ENCODE peak calls at places on chromosomes 13 and 19, in four cellular contexts. One of them, this sample, is unnamed.
A peak's percentile ranks its signal among the peaks of the same experiment; 100 is the strongest.

GRCh38 chr13:41137951-41138350 is 5.3 kb upstream of the KBTBD6 start:
- DNase-seq in tibial nerve: no peak
- DNase-seq in left lung: no peak
- DNase-seq in endothelial cell of umbilical vein: no peak
- DNase-seq in this sample: no peak

GRCh38 chr13:109844396-109844795 is 58.0 kb upstream of the IRS2 start:
- DNase-seq in tibial nerve: no peak
- DNase-seq in left lung: peak; percentile 40
- DNase-seq in endothelial cell of umbilical vein: no peak
- DNase-seq in this sample: no peak

GRCh38 chr13:50712469-50712868 is 131.0 kb downstream of the DLEU7 start:
- DNase-seq in tibial nerve: no peak
- DNase-seq in left lung: no peak
- DNase-seq in endothelial cell of umbilical vein: no peak
- DNase-seq in this sample: no peak

GRCh38 chr19:49860716-49861100 is 6.7 kb downstream of the PNKP start:
- DNase-seq in tibial nerve: peak; percentile 13
- DNase-seq in left lung: no peak
- DNase-seq in endothelial cell of umbilical vein: no peak
- DNase-seq in this sample: no peak

GRCh38 chr13:40653558-40654318 is 12.7 kb downstream of the FOXO1 start:
- DNase-seq in tibial nerve: no peak
- DNase-seq in left lung: no peak
- DNase-seq in endothelial cell of umbilical vein: peak; percentile 27
- DNase-seq in this sample: no peak

GRCh38 chr19:50794778-50795664 is 4.8 kb downstream of the ACP4 start:
- DNase-seq in tibial nerve: no peak
- DNase-seq in left lung: no peak
- DNase-seq in endothelial cell of umbilical vein: no peak
- DNase-seq in this sample: peak; percentile 41

GRCh38 chr19:32824906-32825608 is 44.5 kb downstream of the SLC7A9 start:
- DNase-seq in tibial nerve: no peak
- DNase-seq in left lung: no peak
- DNase-seq in endothelial cell of umbilical vein: peak; percentile 8
- DNase-seq in this sample: no peak

GRCh38 chr13:30983431-30983830 is 51.0 kb downstream of the TEX26 start:
- DNase-seq in tibial nerve: no peak
- DNase-seq in left lung: no peak
- DNase-seq in endothelial cell of umbilical vein: no peak
- DNase-seq in this sample: no peak

GRCh38 chr13:108342369-108343289 is 73.1 kb downstream of the TNFSF13B start:
- DNase-seq in tibial nerve: no peak
- DNase-seq in left lung: no peak
- DNase-seq in endothelial cell of umbilical vein: peak; percentile 6
- DNase-seq in this sample: peak; percentile 14

GRCh38 chr13:73224708-73225107 is 165.9 kb downstream of the KLF5 start:
- DNase-seq in tibial nerve: no peak
- DNase-seq in left lung: no peak
- DNase-seq in endothelial cell of umbilical vein: no peak
- DNase-seq in this sample: peak; percentile 60

GRCh38 chr13:80274643-80275042 is 66.3 kb downstream of the SPRY2 start:
- DNase-seq in tibial nerve: no peak
- DNase-seq in left lung: no peak
- DNase-seq in endothelial cell of umbilical vein: peak; percentile 31
- DNase-seq in this sample: no peak

GRCh38 chr13:80278706-80279105 is 62.2 kb downstream of the SPRY2 start:
- DNase-seq in tibial nerve: no peak
- DNase-seq in left lung: no peak
- DNase-seq in endothelial cell of umbilical vein: no peak
- DNase-seq in this sample: no peak

GRCh38 chr13:80273717-80274116 is 67.2 kb downstream of the SPRY2 start:
- DNase-seq in tibial nerve: no peak
- DNase-seq in left lung: no peak
- DNase-seq in endothelial cell of umbilical vein: no peak
- DNase-seq in this sample: no peak

DNA sequence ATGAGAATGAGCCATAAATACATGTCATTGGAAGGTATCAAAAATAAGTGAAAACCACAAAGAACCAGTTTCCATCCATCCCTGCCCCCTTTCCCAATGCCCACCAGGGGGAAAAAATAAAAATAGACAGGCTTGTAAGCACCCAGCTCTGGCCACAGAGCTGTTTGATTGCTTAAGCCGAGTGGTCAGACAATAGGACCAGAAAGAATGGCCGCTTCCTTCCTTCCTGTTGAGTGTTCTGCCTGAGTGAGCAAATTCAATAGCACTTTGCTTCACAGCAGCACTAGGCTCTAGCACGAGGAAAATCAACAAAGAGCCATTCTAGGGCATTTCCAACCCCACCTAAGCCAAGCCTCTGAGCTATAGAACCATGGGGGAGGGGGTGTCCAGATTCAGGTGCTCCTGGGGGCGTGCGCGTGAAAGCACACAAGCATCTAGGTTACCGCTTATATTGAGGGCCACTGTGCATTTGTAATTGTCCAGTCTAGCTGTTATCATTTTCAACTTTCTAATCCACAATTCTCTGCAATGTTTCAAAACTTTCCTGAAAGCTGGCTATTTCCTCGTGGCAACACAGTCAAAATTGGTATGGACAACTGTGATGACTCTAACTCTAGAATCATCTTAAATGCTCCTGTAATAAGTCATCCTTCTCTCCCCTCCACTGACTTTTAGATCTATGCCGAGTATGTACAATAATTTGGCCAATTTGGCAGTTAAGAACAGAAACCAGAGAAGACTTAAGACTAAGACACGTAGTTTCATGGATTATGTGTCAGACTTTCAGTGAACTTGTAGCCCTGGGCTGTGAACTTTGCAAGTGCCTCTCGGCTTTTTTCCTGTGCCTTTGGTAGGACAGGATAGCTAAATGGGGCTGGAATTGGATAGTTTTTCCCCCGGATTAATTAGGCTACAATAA is 64.3 kb downstream of the SPRY2 start:
- DNase-seq in tibial nerve: no peak
- DNase-seq in left lung: no peak
- DNase-seq in endothelial cell of umbilical vein: peak; percentile 79
- DNase-seq in this sample: no peak
- H3K4me3 ChIP-seq in tibial nerve: no peak overlapping the region
- H3K4me3 ChIP-seq in left lung: no peak overlapping the region
- H3K4me3 ChIP-seq in endothelial cell of umbilical vein: no peak overlapping the region
- H3K4me3 ChIP-seq in this sample: no peak overlapping the region

GRCh38 chr19:55175117-55175867 is 4.8 kb downstream of the SYT5 start:
- DNase-seq in tibial nerve: no peak
- DNase-seq in left lung: no peak
- DNase-seq in endothelial cell of umbilical vein: no peak
- DNase-seq in this sample: no peak
- H3K4me3 ChIP-seq in tibial nerve: no peak overlapping the region
- H3K4me3 ChIP-seq in left lung: no peak overlapping the region
- H3K4me3 ChIP-seq in endothelial cell of umbilical vein: no peak overlapping the region
- H3K4me3 ChIP-seq in this sample: no peak overlapping the region

GRCh38 chr13:66995366-66995663 is 234.8 kb downstream of the PCDH9 start:
- DNase-seq in tibial nerve: no peak
- DNase-seq in left lung: no peak
- DNase-seq in endothelial cell of umbilical vein: no peak
- DNase-seq in this sample: peak; percentile 28

GRCh38 chr13:66994097-66994496 is 236.0 kb downstream of the PCDH9 start:
- DNase-seq in tibial nerve: peak; percentile 28
- DNase-seq in left lung: peak; percentile 60
- DNase-seq in endothelial cell of umbilical vein: peak; percentile 81
- DNase-seq in this sample: no peak

GRCh38 chr13:66992683-66993082 is 237.5 kb downstream of the PCDH9 start:
- DNase-seq in tibial nerve: no peak
- DNase-seq in left lung: no peak
- DNase-seq in endothelial cell of umbilical vein: no peak
- DNase-seq in this sample: no peak

GRCh38 chr13:66996503-66996902 is 233.6 kb downstream of the PCDH9 start:
- DNase-seq in tibial nerve: no peak
- DNase-seq in left lung: no peak
- DNase-seq in endothelial cell of umbilical vein: no peak
- DNase-seq in this sample: no peak

GRCh38 chr13:66994498-66995365 is 235.4 kb downstream of the PCDH9 start:
- DNase-seq in tibial nerve: no peak
- DNase-seq in left lung: no peak
- DNase-seq in endothelial cell of umbilical vein: no peak
- DNase-seq in this sample: no peak
- H3K4me3 ChIP-seq in tibial nerve: peak overlapping the region; percentile 13
- H3K4me3 ChIP-seq in left lung: no peak overlapping the region
- H3K4me3 ChIP-seq in endothelial cell of umbilical vein: no peak overlapping the region
- H3K4me3 ChIP-seq in this sample: no peak overlapping the region

GRCh38 chr13:67137044-67137735 is 92.9 kb downstream of the PCDH9 start:
- DNase-seq in tibial nerve: no peak
- DNase-seq in left lung: no peak
- DNase-seq in endothelial cell of umbilical vein: no peak
- DNase-seq in this sample: no peak

GRCh38 chr13:67133476-67133875 is 96.7 kb downstream of the PCDH9 start:
- DNase-seq in tibial nerve: no peak
- DNase-seq in left lung: no peak
- DNase-seq in endothelial cell of umbilical vein: no peak
- DNase-seq in this sample: no peak

GRCh38 chr13:67134322-67135129 is 95.6 kb downstream of the PCDH9 start:
- DNase-seq in tibial nerve: no peak
- DNase-seq in left lung: no peak
- DNase-seq in endothelial cell of umbilical vein: peak; percentile 59
- DNase-seq in this sample: no peak

GRCh38 chr13:67136157-67136556 is 94.0 kb downstream of the PCDH9 start:
- DNase-seq in tibial nerve: no peak
- DNase-seq in left lung: no peak
- DNase-seq in endothelial cell of umbilical vein: no peak
- DNase-seq in this sample: no peak

GRCh38 chr13:67135356-67135755 is 94.8 kb downstream of the PCDH9 start:
- DNase-seq in tibial nerve: no peak
- DNase-seq in left lung: no peak
- DNase-seq in endothelial cell of umbilical vein: no peak
- DNase-seq in this sample: no peak
- H3K4me3 ChIP-seq in tibial nerve: no peak overlapping the region
- H3K4me3 ChIP-seq in left lung: no peak overlapping the region
- H3K4me3 ChIP-seq in endothelial cell of umbilical vein: no peak overlapping the region
- H3K4me3 ChIP-seq in this sample: no peak overlapping the region

GRCh38 chr19:3296034-3296433 is 70.3 kb upstream of the NFIC start:
- DNase-seq in tibial nerve: no peak
- DNase-seq in left lung: no peak
- DNase-seq in endothelial cell of umbilical vein: no peak
- DNase-seq in this sample: no peak

GRCh38 chr19:3296446-3296845 is 69.9 kb upstream of the NFIC start:
- DNase-seq in tibial nerve: no peak
- DNase-seq in left lung: no peak
- DNase-seq in endothelial cell of umbilical vein: no peak
- DNase-seq in this sample: no peak

GRCh38 chr19:3295581-3295980 is 70.8 kb upstream of the NFIC start:
- DNase-seq in tibial nerve: no peak
- DNase-seq in left lung: no peak
- DNase-seq in endothelial cell of umbilical vein: no peak
- DNase-seq in this sample: no peak

GRCh38 chr19:3302755-3303154 is 63.6 kb upstream of the NFIC start:
- DNase-seq in tibial nerve: no peak
- DNase-seq in left lung: no peak
- DNase-seq in endothelial cell of umbilical vein: no peak
- DNase-seq in this sample: no peak

DNA sequence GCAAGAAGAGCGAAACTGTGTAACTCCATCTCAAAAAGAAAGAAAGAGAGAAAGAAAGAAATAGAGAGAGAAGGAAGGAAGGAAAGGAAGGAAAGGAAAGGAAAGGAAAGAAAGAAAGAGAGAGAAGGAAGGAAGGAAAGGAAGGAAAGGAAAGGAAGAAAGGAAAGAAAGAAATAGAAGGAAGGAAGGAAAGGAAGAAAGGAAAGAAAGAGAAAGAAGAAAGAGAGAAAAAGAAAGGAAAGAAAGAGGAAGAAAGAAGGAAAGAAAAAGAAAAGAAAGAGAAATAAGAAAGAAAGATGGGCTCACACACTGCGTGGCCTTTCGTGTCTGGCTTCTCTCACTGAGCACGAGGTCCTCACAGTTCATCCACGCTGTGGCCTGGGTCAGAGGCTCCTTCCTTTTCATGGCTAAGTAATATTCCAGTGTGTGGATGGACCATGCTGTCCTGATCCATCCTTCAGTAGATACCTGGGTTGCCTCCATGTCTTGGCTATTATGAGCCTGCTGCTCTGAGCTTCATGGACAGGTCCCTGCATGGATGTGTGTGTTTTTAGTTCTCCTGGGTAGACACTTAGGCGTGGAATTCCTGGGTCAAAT is 67.4 kb upstream of the NFIC start:
- DNase-seq in tibial nerve: no peak
- DNase-seq in left lung: no peak
- DNase-seq in endothelial cell of umbilical vein: no peak
- DNase-seq in this sample: no peak
- H3K4me3 ChIP-seq in tibial nerve: no peak overlapping the region
- H3K4me3 ChIP-seq in left lung: no peak overlapping the region
- H3K4me3 ChIP-seq in endothelial cell of umbilical vein: no peak overlapping the region
- H3K4me3 ChIP-seq in this sample: no peak overlapping the region

GRCh38 chr13:49302222-49302621 is 54.5 kb downstream of the CDADC1 start:
- DNase-seq in tibial nerve: no peak
- DNase-seq in left lung: no peak
- DNase-seq in endothelial cell of umbilical vein: no peak
- DNase-seq in this sample: no peak

GRCh38 chr13:49302817-49303216 is 55.1 kb downstream of the CDADC1 start:
- DNase-seq in tibial nerve: no peak
- DNase-seq in left lung: no peak
- DNase-seq in endothelial cell of umbilical vein: no peak
- DNase-seq in this sample: no peak

GRCh38 chr13:49303533-49304252 is 56.0 kb downstream of the CDADC1 start:
- DNase-seq in tibial nerve: no peak
- DNase-seq in left lung: no peak
- DNase-seq in endothelial cell of umbilical vein: peak; percentile 17
- DNase-seq in this sample: no peak

GRCh38 chr13:49298903-49299605 is 51.3 kb downstream of the CDADC1 start:
- DNase-seq in tibial nerve: no peak
- DNase-seq in left lung: no peak
- DNase-seq in endothelial cell of umbilical vein: no peak
- DNase-seq in this sample: no peak

GRCh38 chr13:49300716-49301589 is 53.2 kb downstream of the CDADC1 start:
- DNase-seq in tibial nerve: no peak
- DNase-seq in left lung: peak; percentile 50
- DNase-seq in endothelial cell of umbilical vein: peak; percentile 70
- DNase-seq in this sample: peak; percentile 76
- H3K4me3 ChIP-seq in tibial nerve: peak overlapping the region; percentile 25
- H3K4me3 ChIP-seq in left lung: peak overlapping the region; percentile 17
- H3K4me3 ChIP-seq in endothelial cell of umbilical vein: no peak overlapping the region
- H3K4me3 ChIP-seq in this sample: peak overlapping the region; percentile 23

GRCh38 chr19:48603001-48603400 is 3.5 kb upstream of the SPACA4 start:
- DNase-seq in tibial nerve: no peak
- DNase-seq in left lung: no peak
- DNase-seq in endothelial cell of umbilical vein: no peak
- DNase-seq in this sample: no peak

GRCh38 chr19:48598996-48599626 is 7.4 kb upstream of the SPACA4 start:
- DNase-seq in tibial nerve: no peak
- DNase-seq in left lung: no peak
- DNase-seq in endothelial cell of umbilical vein: no peak
- DNase-seq in this sample: no peak

GRCh38 chr19:48603449-48603848 is 3.1 kb upstream of the SPACA4 start:
- DNase-seq in tibial nerve: no peak
- DNase-seq in left lung: no peak
- DNase-seq in endothelial cell of umbilical vein: no peak
- DNase-seq in this sample: no peak

GRCh38 chr19:48603850-48604249 is 2.7 kb upstream of the SPACA4 start:
- DNase-seq in tibial nerve: no peak
- DNase-seq in left lung: no peak
- DNase-seq in endothelial cell of umbilical vein: no peak
- DNase-seq in this sample: no peak

GRCh38 chr19:48600679-48601382 is 5.7 kb upstream of the SPACA4 start:
- DNase-seq in tibial nerve: no peak
- DNase-seq in left lung: no peak
- DNase-seq in endothelial cell of umbilical vein: no peak
- DNase-seq in this sample: no peak
- H3K4me3 ChIP-seq in tibial nerve: no peak overlapping the region
- H3K4me3 ChIP-seq in left lung: no peak overlapping the region
- H3K4me3 ChIP-seq in endothelial cell of umbilical vein: no peak overlapping the region
- H3K4me3 ChIP-seq in this sample: no peak overlapping the region

This sample was measured in Jurkat, Clone E6-1.